ENCODE peak calls at places on chromosome 16, in nine cellular contexts. A is stomach, R is sigmoid colon, J is A549, Z is suprapubic skin, I is tibial nerve, P is SK-N-SH, X is ovary, W is transverse colon. E is an unnamed sample.

GRCh38 chr16:3810198-3810664 is 70.3 kb downstream of the CREBBP start:
- DNase-seq in A (no peak), R (no peak), J (no peak), Z (no peak), I (no peak), P (no peak), X (no peak), W (no peak), E (no peak)

GRCh38 chr16:1181715-1182671 is 29.1 kb downstream of the CACNA1H start:
- DNase-seq in A (peak; percentile 60), R (peak; percentile 94), J (peak; percentile 57), Z (no peak), I (no peak), P (no peak), X (peak; percentile 93), W (peak; percentile 61), E (peak; percentile 62)

GRCh38 chr16:87543436-87544191 is 50.8 kb upstream of the ZCCHC14 start:
- DNase-seq in A (no peak), R (no peak), J (no peak), Z (no peak), I (no peak), P (no peak), X (no peak), W (no peak), E (no peak)

GRCh38 chr16:27424772-27425498 is 23.0 kb downstream of the IL21R start:
- DNase-seq in A (no peak), R (peak; percentile 24), J (no peak), Z (peak; percentile 50), I (no peak), P (no peak), X (peak; percentile 0), W (no peak), E (peak; percentile 3)

GRCh38 chr16:1612320-1613111 is at the start of gene CRAMP1:
- DNase-seq in A (no peak), R (peak; percentile 74), J (peak; percentile 38), Z (no peak), I (no peak), P (peak; percentile 52), X (no peak), W (peak; percentile 13), E (no peak)

GRCh38 chr16:66364117-66364958 is 2.2 kb upstream of the CDH5 start:
- DNase-seq in A (no peak), R (peak; percentile 83), J (no peak), Z (no peak), I (peak; percentile 64), P (no peak), X (peak; percentile 64), W (peak; percentile 38), E (peak; percentile 58)

GRCh38 chr16:31073073-31073822 is 792 bp downstream of the ZNF668 start:
- DNase-seq in A (peak; percentile 92), R (peak; percentile 95), J (peak; percentile 92), Z (peak; percentile 94), I (peak; percentile 88), P (peak; percentile 94), X (peak; percentile 87), W (peak; percentile 94), E (peak; percentile 91)

GRCh38 chr16:56868175-56868574 is 3.2 kb downstream of the SLC12A3 start:
- DNase-seq in A (no peak), R (no peak), J (no peak), Z (no peak), I (no peak), P (no peak), X (no peak), W (no peak), E (no peak)

GRCh38 chr16:47144559-47144877 is 773 bp upstream of the NETO2 start:
- DNase-seq in A (no peak), R (no peak), J (no peak), Z (no peak), I (no peak), P (no peak), X (no peak), W (no peak), E (no peak)

GRCh38 chr16:79519448-79519847 is 81.1 kb downstream of the MAF start:
- DNase-seq in A (peak; percentile 43), R (peak; percentile 71), J (no peak), Z (no peak), I (no peak), P (peak; percentile 73), X (no peak), W (peak; percentile 30), E (peak; percentile 48)

GRCh38 chr16:24906199-24906808 is 60.5 kb downstream of the SLC5A11 start:
- DNase-seq in A (no peak), R (no peak), J (no peak), Z (no peak), I (no peak), P (no peak), X (no peak), W (no peak), E (no peak)

GRCh38 chr16:12097523-12098428 is 121.2 kb downstream of the SNX29 start:
- DNase-seq in A (no peak), R (peak; percentile 76), J (no peak), Z (no peak), I (peak; percentile 36), P (no peak), X (peak; percentile 76), W (peak; percentile 13), E (no peak)

GRCh38 chr16:67685388-67686112 is 18.9 kb downstream of the C16orf86 start:
- DNase-seq in A (no peak), R (peak; percentile 54), J (no peak), Z (no peak), I (no peak), P (no peak), X (no peak), W (no peak), E (peak; percentile 29)

GRCh38 chr16:29926675-29927522 is 873 bp upstream of the KCTD13 start:
- DNase-seq in A (no peak), R (peak; percentile 73), J (peak; percentile 35), Z (no peak), I (peak; percentile 6), P (peak; percentile 47), X (peak; percentile 47), W (peak; percentile 47), E (no peak)

GRCh38 chr16:48497932-48498760 is 111.8 kb downstream of the N4BP1 start:
- DNase-seq in A (peak; percentile 36), R (no peak), J (no peak), Z (no peak), I (no peak), P (no peak), X (peak; percentile 55), W (no peak), E (peak; percentile 49)

GRCh38 chr16:19092653-19093410 is 20.9 kb upstream of the ITPRIPL2 start:
- DNase-seq in A (no peak), R (no peak), J (no peak), Z (no peak), I (no peak), P (no peak), X (no peak), W (no peak), E (no peak)

GRCh38 chr16:68910051-68910450 is 66.7 kb downstream of the TANGO6 start:
- DNase-seq in A (no peak), R (no peak), J (no peak), Z (peak; percentile 11), I (no peak), P (no peak), X (no peak), W (no peak), E (no peak)

GRCh38 chr16:8866118-8866883 is 2.5 kb downstream of the CARHSP1 start:
- DNase-seq in A (peak; percentile 49), R (peak; percentile 89), J (no peak), Z (no peak), I (peak; percentile 43), P (peak; percentile 67), X (peak; percentile 81), W (peak; percentile 54), E (peak; percentile 80)

GRCh38 chr16:85254051-85254450 is 141.8 kb upstream of the CIBAR2 start:
- DNase-seq in A (no peak), R (no peak), J (no peak), Z (no peak), I (no peak), P (no peak), X (no peak), W (no peak), E (no peak)

GRCh38 chr16:85254921-85255320 is 142.6 kb upstream of the CIBAR2 start:
- DNase-seq in A (no peak), R (no peak), J (no peak), Z (no peak), I (no peak), P (no peak), X (no peak), W (no peak), E (no peak)

GRCh38 chr16:85252461-85252860 is 140.2 kb upstream of the CIBAR2 start:
- DNase-seq in A (no peak), R (no peak), J (no peak), Z (no peak), I (no peak), P (no peak), X (no peak), W (no peak), E (no peak)

GRCh38 chr16:85252014-85252413 is 139.7 kb upstream of the CIBAR2 start:
- DNase-seq in A (no peak), R (no peak), J (no peak), Z (no peak), I (no peak), P (peak; percentile 85), X (no peak), W (no peak), E (no peak)

GRCh38 chr16:85253127-85253941 is 141.1 kb upstream of the CIBAR2 start:
- DNase-seq in A (peak; percentile 70), R (peak; percentile 78), J (peak; percentile 85), Z (no peak), I (peak; percentile 57), P (peak; percentile 93), X (peak; percentile 71), W (peak; percentile 55), E (peak; percentile 92)
- TF ChIP-seq EP300 in A (no peak), R (no peak), J (no peak), Z (no peak), I (no peak), P (no peak), X (no peak), W (no peak), E (no peak)

DNA sequence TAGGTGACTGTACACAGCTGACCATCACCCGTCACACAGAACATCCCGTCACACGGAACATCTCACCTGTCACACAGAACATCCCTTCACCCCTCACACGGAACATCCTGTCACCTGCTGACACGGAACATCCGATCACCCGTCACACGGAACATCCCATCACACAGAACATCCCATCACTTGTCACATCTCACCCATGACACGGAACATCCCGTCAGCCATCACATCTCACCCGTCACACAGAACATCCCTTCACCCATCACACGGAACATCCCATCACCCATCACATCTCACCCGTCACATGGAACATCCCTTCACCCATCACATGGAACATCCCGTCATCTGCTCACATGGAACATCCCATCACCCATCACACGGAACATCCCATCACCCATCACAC is 3.8 kb downstream of the CPNE7 start:
- DNase-seq in A (no peak), R (no peak), J (no peak), Z (no peak), I (no peak), P (no peak), X (no peak), W (no peak), E (no peak)
- TF ChIP-seq EP300 in A (no peak), R (no peak), J (no peak), Z (no peak), I (no peak), P (no peak), X (no peak), W (no peak), E (no peak)

GRCh38 chr16:81446318-81447275 is 2.0 kb downstream of the CMIP start:
- DNase-seq in A (peak; percentile 60), R (no peak), J (peak; percentile 79), Z (no peak), I (no peak), P (peak; percentile 55), X (no peak), W (peak; percentile 61), E (peak; percentile 59)
- TF ChIP-seq EP300 in A (no peak), R (no peak), J (no peak), Z (no peak), I (no peak), P (no peak), X (no peak), W (no peak), E (no peak)

GRCh38 chr16:10957771-10958486 is 13.6 kb downstream of the CLEC16A start:
- DNase-seq in A (no peak), R (no peak), J (no peak), Z (no peak), I (no peak), P (no peak), X (no peak), W (no peak), E (no peak)
- TF ChIP-seq EP300 in A (no peak), R (no peak), J (no peak), Z (no peak), I (no peak), P (no peak), X (no peak), W (no peak), E (no peak)